ENCODE peak calls at places on chromosomes 11 and 22, in ten cellular contexts. One of them, this sample, is unnamed.

GRCh38 chr22:25898707-25899365 is 156.8 kb downstream of the MYO18B start:
- DNase-seq in astrocyte of the cerebellum: no peak
- DNase-seq in stomach: no peak
- DNase-seq in transverse colon: no peak
- DNase-seq in A549: no peak
- DNase-seq in PC-9: no peak
- DNase-seq in psoas muscle: no peak
- DNase-seq in A673: peak
- DNase-seq in CD8-positive, alpha-beta T cell: no peak
- DNase-seq in cardiac muscle cell: no peak
- DNase-seq in this sample: no peak

GRCh38 chr22:20437253-20438065 is at the start of gene SCARF2:
- DNase-seq in astrocyte of the cerebellum: peak
- DNase-seq in stomach: no peak
- DNase-seq in transverse colon: peak
- DNase-seq in A549: no peak
- DNase-seq in PC-9: no peak
- DNase-seq in psoas muscle: peak
- DNase-seq in A673: no peak
- DNase-seq in CD8-positive, alpha-beta T cell: no peak
- DNase-seq in cardiac muscle cell: peak
- DNase-seq in this sample: no peak

GRCh38 chr22:39938509-39938908 is 21.7 kb upstream of the TMA7B start:
- DNase-seq in astrocyte of the cerebellum: no peak
- DNase-seq in stomach: no peak
- DNase-seq in transverse colon: no peak
- DNase-seq in A549: no peak
- DNase-seq in PC-9: no peak
- DNase-seq in psoas muscle: no peak
- DNase-seq in A673: no peak
- DNase-seq in CD8-positive, alpha-beta T cell: peak
- DNase-seq in cardiac muscle cell: no peak
- DNase-seq in this sample: no peak

GRCh38 chr22:32764330-32765116 is 37.0 kb upstream of the TIMP3 start:
- DNase-seq in astrocyte of the cerebellum: no peak
- DNase-seq in stomach: no peak
- DNase-seq in transverse colon: peak
- DNase-seq in A549: no peak
- DNase-seq in PC-9: no peak
- DNase-seq in psoas muscle: peak
- DNase-seq in A673: no peak
- DNase-seq in CD8-positive, alpha-beta T cell: no peak
- DNase-seq in cardiac muscle cell: peak
- DNase-seq in this sample: peak

GRCh38 chr11:68946416-68947090 is 34.2 kb downstream of the MRGPRD start:
- DNase-seq in astrocyte of the cerebellum: peak
- DNase-seq in stomach: no peak
- DNase-seq in transverse colon: no peak
- DNase-seq in A549: peak
- DNase-seq in PC-9: peak
- DNase-seq in psoas muscle: no peak
- DNase-seq in A673: no peak
- DNase-seq in CD8-positive, alpha-beta T cell: no peak
- DNase-seq in cardiac muscle cell: peak
- DNase-seq in this sample: peak

GRCh38 chr11:77634724-77635123 is 2.9 kb downstream of the CLNS1A start:
- DNase-seq in astrocyte of the cerebellum: no peak
- DNase-seq in stomach: no peak
- DNase-seq in transverse colon: no peak
- DNase-seq in A549: no peak
- DNase-seq in PC-9: no peak
- DNase-seq in psoas muscle: no peak
- DNase-seq in A673: no peak
- DNase-seq in CD8-positive, alpha-beta T cell: no peak
- DNase-seq in cardiac muscle cell: no peak
- DNase-seq in this sample: no peak

GRCh38 chr11:44863231-44863630 is 87.5 kb downstream of the TP53I11 start:
- DNase-seq in astrocyte of the cerebellum: no peak
- DNase-seq in stomach: no peak
- DNase-seq in transverse colon: no peak
- DNase-seq in A549: no peak
- DNase-seq in PC-9: no peak
- DNase-seq in psoas muscle: no peak
- DNase-seq in A673: no peak
- DNase-seq in CD8-positive, alpha-beta T cell: no peak
- DNase-seq in cardiac muscle cell: no peak
- DNase-seq in this sample: no peak

GRCh38 chr11:64622681-64623080 is 31.7 kb downstream of the SLC22A12 start:
- DNase-seq in astrocyte of the cerebellum: no peak
- DNase-seq in stomach: no peak
- DNase-seq in transverse colon: no peak
- DNase-seq in A549: no peak
- DNase-seq in PC-9: no peak
- DNase-seq in psoas muscle: no peak
- DNase-seq in A673: no peak
- DNase-seq in CD8-positive, alpha-beta T cell: no peak
- DNase-seq in cardiac muscle cell: no peak
- DNase-seq in this sample: no peak

GRCh38 chr11:76834151-76834550 is 26.6 kb upstream of the ACER3 start:
- DNase-seq in astrocyte of the cerebellum: no peak
- DNase-seq in stomach: no peak
- DNase-seq in transverse colon: no peak
- DNase-seq in A549: no peak
- DNase-seq in PC-9: no peak
- DNase-seq in psoas muscle: no peak
- DNase-seq in A673: no peak
- DNase-seq in CD8-positive, alpha-beta T cell: no peak
- DNase-seq in cardiac muscle cell: no peak
- DNase-seq in this sample: no peak

GRCh38 chr11:66412110-66412509 is 8.7 kb upstream of the NPAS4 start:
- DNase-seq in astrocyte of the cerebellum: no peak
- DNase-seq in stomach: no peak
- DNase-seq in transverse colon: no peak
- DNase-seq in A549: no peak
- DNase-seq in PC-9: no peak
- DNase-seq in psoas muscle: no peak
- DNase-seq in A673: no peak
- DNase-seq in CD8-positive, alpha-beta T cell: no peak
- DNase-seq in cardiac muscle cell: no peak
- DNase-seq in this sample: no peak

GRCh38 chr22:17637490-17638181 is 921 bp upstream of the BCL2L13 start:
- DNase-seq in astrocyte of the cerebellum: no peak
- DNase-seq in stomach: no peak
- DNase-seq in transverse colon: no peak
- DNase-seq in A549: no peak
- DNase-seq in PC-9: no peak
- DNase-seq in psoas muscle: no peak
- DNase-seq in A673: no peak
- DNase-seq in CD8-positive, alpha-beta T cell: no peak
- DNase-seq in cardiac muscle cell: no peak
- DNase-seq in this sample: no peak

GRCh38 chr22:17634696-17635095 is 3.9 kb upstream of the BCL2L13 start:
- DNase-seq in astrocyte of the cerebellum: no peak
- DNase-seq in stomach: no peak
- DNase-seq in transverse colon: no peak
- DNase-seq in A549: no peak
- DNase-seq in PC-9: no peak
- DNase-seq in psoas muscle: no peak
- DNase-seq in A673: no peak
- DNase-seq in CD8-positive, alpha-beta T cell: no peak
- DNase-seq in cardiac muscle cell: no peak
- DNase-seq in this sample: no peak

GRCh38 chr22:17638432-17639237 is at the start of gene BCL2L13:
- DNase-seq in astrocyte of the cerebellum: peak
- DNase-seq in stomach: peak
- DNase-seq in transverse colon: peak
- DNase-seq in A549: peak
- DNase-seq in PC-9: peak
- DNase-seq in psoas muscle: peak
- DNase-seq in A673: peak
- DNase-seq in CD8-positive, alpha-beta T cell: peak
- DNase-seq in cardiac muscle cell: peak
- DNase-seq in this sample: peak

GRCh38 chr22:17633998-17634323 is 4.6 kb upstream of the BCL2L13 start:
- DNase-seq in astrocyte of the cerebellum: no peak
- DNase-seq in stomach: no peak
- DNase-seq in transverse colon: no peak
- DNase-seq in A549: no peak
- DNase-seq in PC-9: no peak
- DNase-seq in psoas muscle: no peak
- DNase-seq in A673: no peak
- DNase-seq in CD8-positive, alpha-beta T cell: no peak
- DNase-seq in cardiac muscle cell: no peak
- DNase-seq in this sample: no peak

GRCh38 chr22:17638182-17638431 is 450 bp upstream of the BCL2L13 start:
- DNase-seq in astrocyte of the cerebellum: no peak
- DNase-seq in stomach: no peak
- DNase-seq in transverse colon: no peak
- DNase-seq in A549: peak
- DNase-seq in PC-9: no peak
- DNase-seq in psoas muscle: no peak
- DNase-seq in A673: no peak
- DNase-seq in CD8-positive, alpha-beta T cell: no peak
- DNase-seq in cardiac muscle cell: no peak
- DNase-seq in this sample: peak
- TF ChIP-seq CTCF in astrocyte of the cerebellum: peak
- TF ChIP-seq CTCF in stomach: no peak
- TF ChIP-seq CTCF in transverse colon: no peak
- TF ChIP-seq CTCF in A549: no peak
- TF ChIP-seq CTCF in PC-9: no peak
- TF ChIP-seq CTCF in psoas muscle: no peak
- TF ChIP-seq CTCF in A673: no peak
- TF ChIP-seq CTCF in CD8-positive, alpha-beta T cell: no peak
- TF ChIP-seq CTCF in cardiac muscle cell: peak
- TF ChIP-seq CTCF in this sample: no peak

GRCh38 chr11:34566209-34566551 is 52.6 kb upstream of the ELF5 start:
- DNase-seq in astrocyte of the cerebellum: no peak
- DNase-seq in stomach: no peak
- DNase-seq in transverse colon: no peak
- DNase-seq in A549: no peak
- DNase-seq in PC-9: no peak
- DNase-seq in psoas muscle: no peak
- DNase-seq in A673: no peak
- DNase-seq in CD8-positive, alpha-beta T cell: no peak
- DNase-seq in cardiac muscle cell: no peak
- DNase-seq in this sample: no peak
- H3K4me3 ChIP-seq in astrocyte of the cerebellum: no peak
- H3K4me3 ChIP-seq in stomach: no peak
- H3K4me3 ChIP-seq in transverse colon: no peak
- H3K4me3 ChIP-seq in A549: no peak
- H3K4me3 ChIP-seq in PC-9: no peak
- H3K4me3 ChIP-seq in psoas muscle: no peak
- H3K4me3 ChIP-seq in A673: no peak
- H3K4me3 ChIP-seq in CD8-positive, alpha-beta T cell: no peak
- H3K4me3 ChIP-seq in cardiac muscle cell: no peak
- H3K4me3 ChIP-seq in this sample: no peak

DNA sequence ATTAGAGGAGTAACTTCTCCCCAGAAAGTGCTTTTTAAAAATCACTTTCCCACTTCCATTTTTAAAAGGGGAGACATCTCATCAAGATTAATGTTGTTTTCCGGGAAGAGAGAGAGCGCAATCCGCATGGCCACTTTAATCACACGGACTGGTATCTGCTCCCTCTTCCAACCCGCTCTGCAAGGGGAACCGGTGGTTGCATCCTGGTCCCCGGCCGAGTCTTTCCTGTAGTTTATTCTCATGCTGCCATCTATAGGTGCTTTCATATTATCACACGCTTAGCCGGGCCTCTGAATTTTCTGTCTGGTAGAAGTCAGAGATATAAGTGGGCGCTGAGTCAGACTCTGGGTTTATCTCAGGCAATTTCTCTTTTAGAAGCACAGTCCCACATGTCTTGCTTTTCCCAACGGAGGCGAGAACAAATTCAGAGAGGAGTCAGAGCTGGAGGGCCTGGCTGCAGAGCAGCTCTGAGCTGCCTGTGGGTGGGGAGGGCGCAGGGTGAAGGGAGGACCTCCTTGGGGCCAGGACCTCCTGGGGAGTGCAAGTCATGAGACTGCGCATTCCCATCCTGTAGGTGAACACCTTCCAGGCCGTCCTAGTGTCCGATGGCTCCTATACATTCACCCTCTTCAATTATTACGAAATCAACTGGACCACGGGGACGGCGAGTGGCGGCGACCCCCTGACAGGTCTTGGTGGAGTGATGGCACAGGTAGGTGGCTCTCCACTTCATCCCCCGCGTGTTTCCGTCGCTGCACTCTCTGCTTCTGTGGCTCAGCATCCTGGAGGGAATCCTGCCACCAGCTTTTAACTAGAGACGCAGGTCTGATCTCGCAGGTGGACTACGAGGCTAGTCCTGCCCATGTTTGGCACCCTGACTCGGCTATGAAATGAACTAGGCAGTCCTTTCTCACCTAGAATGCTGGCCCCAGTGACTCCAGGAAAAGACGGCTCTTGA is 11.7 kb downstream of the TECTA start:
- DNase-seq in astrocyte of the cerebellum: peak
- DNase-seq in stomach: peak
- DNase-seq in transverse colon: peak
- DNase-seq in A549: peak
- DNase-seq in PC-9: peak
- DNase-seq in psoas muscle: peak
- DNase-seq in A673: peak
- DNase-seq in CD8-positive, alpha-beta T cell: no peak
- DNase-seq in cardiac muscle cell: peak
- DNase-seq in this sample: peak
- TF ChIP-seq CTCF in astrocyte of the cerebellum: peak
- TF ChIP-seq CTCF in stomach: peak
- TF ChIP-seq CTCF in transverse colon: peak
- TF ChIP-seq CTCF in A549: peak
- TF ChIP-seq CTCF in PC-9: peak
- TF ChIP-seq CTCF in psoas muscle: peak
- TF ChIP-seq CTCF in A673: peak
- TF ChIP-seq CTCF in CD8-positive, alpha-beta T cell: peak
- TF ChIP-seq CTCF in cardiac muscle cell: peak
- TF ChIP-seq CTCF in this sample: peak

DNA sequence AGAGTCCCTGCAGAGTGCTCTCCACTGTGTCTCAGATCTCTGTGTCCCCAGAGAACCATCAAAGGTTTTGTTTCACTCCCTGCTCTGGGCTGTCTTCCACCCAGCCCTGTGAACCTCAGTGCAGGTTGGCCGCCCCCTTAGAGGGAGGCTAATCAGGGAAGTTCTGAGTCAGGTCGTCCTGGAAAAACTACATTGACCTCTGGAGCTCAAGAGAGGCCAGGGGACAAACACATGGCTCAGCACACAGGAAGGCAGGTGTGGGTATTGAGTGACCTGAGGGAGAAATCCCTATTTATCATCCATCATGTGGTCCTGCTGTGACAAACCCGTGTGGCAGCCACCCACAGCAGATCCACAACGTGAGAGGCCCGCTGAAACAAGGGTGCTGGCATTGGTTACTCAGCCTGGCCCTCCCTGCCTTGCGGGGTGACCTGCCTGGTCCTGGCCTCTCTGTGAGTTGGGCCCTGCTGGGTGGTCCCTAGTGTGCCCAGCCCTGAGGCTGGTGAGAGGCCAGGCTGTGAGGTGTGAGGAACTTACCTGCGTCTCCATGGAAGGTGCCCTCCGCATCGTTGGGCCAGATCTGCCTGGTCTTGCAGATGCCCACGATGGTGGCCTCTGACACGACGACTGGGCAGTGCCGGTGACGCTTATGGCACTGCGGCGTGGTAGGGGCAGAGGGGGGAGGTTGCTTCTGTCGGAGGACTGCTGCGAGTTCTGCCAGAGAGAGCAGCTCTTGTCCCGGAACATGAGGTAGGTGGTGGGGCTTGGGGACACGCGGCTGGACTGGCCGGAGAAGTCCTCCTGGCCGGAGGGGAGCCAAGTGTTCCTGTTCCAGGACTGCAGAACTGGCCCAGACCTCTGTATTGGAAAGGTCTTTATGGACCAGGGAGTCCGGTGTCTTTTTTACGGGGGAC is 671 bp upstream of the BCR start:
- DNase-seq in astrocyte of the cerebellum: no peak
- DNase-seq in stomach: peak
- DNase-seq in transverse colon: peak
- DNase-seq in A549: no peak
- DNase-seq in PC-9: no peak
- DNase-seq in psoas muscle: peak
- DNase-seq in A673: peak
- DNase-seq in CD8-positive, alpha-beta T cell: no peak
- DNase-seq in cardiac muscle cell: peak
- DNase-seq in this sample: no peak
- H3K4me3 ChIP-seq in astrocyte of the cerebellum: peak
- H3K4me3 ChIP-seq in stomach: peak
- H3K4me3 ChIP-seq in transverse colon: peak
- H3K4me3 ChIP-seq in A549: peak
- H3K4me3 ChIP-seq in PC-9: peak
- H3K4me3 ChIP-seq in psoas muscle: peak
- H3K4me3 ChIP-seq in A673: peak
- H3K4me3 ChIP-seq in CD8-positive, alpha-beta T cell: peak
- H3K4me3 ChIP-seq in cardiac muscle cell: peak
- H3K4me3 ChIP-seq in this sample: peak

This sample was measured in HFF-Myc.